ENCODE peak calls at places on chromosomes 3 and 15, in nine cellular contexts. One of them, this sample, is unnamed.

GRCh38 chr15:51731549-51732267 is 5.7 kb downstream of the LYSMD2 start:
- DNase-seq in fibroblast of lung: peak; percentile 78
- DNase-seq in K562: no peak
- DNase-seq in OCI-LY7: peak; percentile 71
- DNase-seq in GM23248: peak; percentile 50
- DNase-seq in H1: no peak
- DNase-seq in mesenchymal stem cell: peak; percentile 95
- DNase-seq in IMR-90: peak; percentile 85
- DNase-seq in astrocyte: peak; percentile 37
- DNase-seq in this sample: no peak

GRCh38 chr3:136266468-136266867 is 16.3 kb downstream of the PCCB start:
- DNase-seq in fibroblast of lung: peak; percentile 43
- DNase-seq in K562: no peak
- DNase-seq in OCI-LY7: no peak
- DNase-seq in GM23248: peak; percentile 71
- DNase-seq in H1: no peak
- DNase-seq in mesenchymal stem cell: peak; percentile 61
- DNase-seq in IMR-90: peak; percentile 83
- DNase-seq in astrocyte: peak; percentile 58
- DNase-seq in this sample: peak; percentile 48

GRCh38 chr15:60486742-60487141 is 7.8 kb upstream of the ICE2 start:
- DNase-seq in fibroblast of lung: no peak
- DNase-seq in K562: no peak
- DNase-seq in OCI-LY7: no peak
- DNase-seq in GM23248: no peak
- DNase-seq in H1: no peak
- DNase-seq in mesenchymal stem cell: no peak
- DNase-seq in IMR-90: no peak
- DNase-seq in astrocyte: no peak
- DNase-seq in this sample: no peak

GRCh38 chr15:35783203-35783602 is 237.2 kb upstream of the DPH6 start:
- DNase-seq in fibroblast of lung: no peak
- DNase-seq in K562: no peak
- DNase-seq in OCI-LY7: no peak
- DNase-seq in GM23248: no peak
- DNase-seq in H1: no peak
- DNase-seq in mesenchymal stem cell: no peak
- DNase-seq in IMR-90: no peak
- DNase-seq in astrocyte: no peak
- DNase-seq in this sample: no peak

GRCh38 chr3:61824553-61825135 is 263.3 kb downstream of the PTPRG start:
- DNase-seq in fibroblast of lung: no peak
- DNase-seq in K562: no peak
- DNase-seq in OCI-LY7: peak; percentile 46
- DNase-seq in GM23248: no peak
- DNase-seq in H1: no peak
- DNase-seq in mesenchymal stem cell: no peak
- DNase-seq in IMR-90: no peak
- DNase-seq in astrocyte: no peak
- DNase-seq in this sample: no peak

GRCh38 chr3:150140614-150141321 is 170.1 kb upstream of the PFN2 start:
- DNase-seq in fibroblast of lung: no peak
- DNase-seq in K562: no peak
- DNase-seq in OCI-LY7: no peak
- DNase-seq in GM23248: no peak
- DNase-seq in H1: no peak
- DNase-seq in mesenchymal stem cell: no peak
- DNase-seq in IMR-90: no peak
- DNase-seq in astrocyte: no peak
- DNase-seq in this sample: no peak

GRCh38 chr3:176953106-176954080 is 243.9 kb downstream of the TBL1XR1 start:
- DNase-seq in fibroblast of lung: peak; percentile 51
- DNase-seq in K562: no peak
- DNase-seq in OCI-LY7: no peak
- DNase-seq in GM23248: peak; percentile 68
- DNase-seq in H1: no peak
- DNase-seq in mesenchymal stem cell: peak; percentile 79
- DNase-seq in IMR-90: peak; percentile 75
- DNase-seq in astrocyte: peak; percentile 51
- DNase-seq in this sample: no peak

GRCh38 chr15:48370460-48370859 is 39.2 kb downstream of the DUT start:
- DNase-seq in fibroblast of lung: peak; percentile 92
- DNase-seq in K562: no peak
- DNase-seq in OCI-LY7: no peak
- DNase-seq in GM23248: peak; percentile 90
- DNase-seq in H1: no peak
- DNase-seq in mesenchymal stem cell: no peak
- DNase-seq in IMR-90: peak; percentile 89
- DNase-seq in astrocyte: peak; percentile 95
- DNase-seq in this sample: peak; percentile 79

GRCh38 chr15:96352594-96353377 is 22.3 kb downstream of the NR2F2 start:
- DNase-seq in fibroblast of lung: peak; percentile 66
- DNase-seq in K562: no peak
- DNase-seq in OCI-LY7: no peak
- DNase-seq in GM23248: peak; percentile 57
- DNase-seq in H1: no peak
- DNase-seq in mesenchymal stem cell: peak; percentile 71
- DNase-seq in IMR-90: peak; percentile 81
- DNase-seq in astrocyte: peak; percentile 90
- DNase-seq in this sample: no peak

GRCh38 chr15:63612300-63612699 is 15.1 kb downstream of the FBXL22 start:
- DNase-seq in fibroblast of lung: no peak
- DNase-seq in K562: no peak
- DNase-seq in OCI-LY7: no peak
- DNase-seq in GM23248: no peak
- DNase-seq in H1: no peak
- DNase-seq in mesenchymal stem cell: no peak
- DNase-seq in IMR-90: no peak
- DNase-seq in astrocyte: no peak
- DNase-seq in this sample: no peak

GRCh38 chr3:115239717-115240116 is 92.6 kb upstream of the ZBTB20 start:
- DNase-seq in fibroblast of lung: peak; percentile 87
- DNase-seq in K562: peak; percentile 31
- DNase-seq in OCI-LY7: no peak
- DNase-seq in GM23248: peak; percentile 97
- DNase-seq in H1: no peak
- DNase-seq in mesenchymal stem cell: peak; percentile 94
- DNase-seq in IMR-90: peak; percentile 100
- DNase-seq in astrocyte: peak; percentile 99
- DNase-seq in this sample: peak; percentile 92

GRCh38 chr3:143135150-143135549 is 15.6 kb downstream of the CHST2 start:
- DNase-seq in fibroblast of lung: peak; percentile 94
- DNase-seq in K562: no peak
- DNase-seq in OCI-LY7: no peak
- DNase-seq in GM23248: peak; percentile 97
- DNase-seq in H1: no peak
- DNase-seq in mesenchymal stem cell: peak; percentile 90
- DNase-seq in IMR-90: peak; percentile 95
- DNase-seq in astrocyte: peak; percentile 98
- DNase-seq in this sample: peak; percentile 89

GRCh38 chr3:60135474-60135873 is 1085.6 kb upstream of the CFAP20DC start:
- DNase-seq in fibroblast of lung: no peak
- DNase-seq in K562: no peak
- DNase-seq in OCI-LY7: no peak
- DNase-seq in GM23248: no peak
- DNase-seq in H1: no peak
- DNase-seq in mesenchymal stem cell: no peak
- DNase-seq in IMR-90: no peak
- DNase-seq in astrocyte: no peak
- DNase-seq in this sample: no peak

GRCh38 chr15:39908186-39908585 is 11.9 kb downstream of the GPR176 start:
- DNase-seq in fibroblast of lung: peak; percentile 95
- DNase-seq in K562: no peak
- DNase-seq in OCI-LY7: no peak
- DNase-seq in GM23248: peak; percentile 95
- DNase-seq in H1: no peak
- DNase-seq in mesenchymal stem cell: peak; percentile 91
- DNase-seq in IMR-90: peak; percentile 96
- DNase-seq in astrocyte: peak; percentile 87
- DNase-seq in this sample: peak; percentile 92

GRCh38 chr3:14415501-14415900 is 13.1 kb downstream of the SLC6A6 start:
- DNase-seq in fibroblast of lung: no peak
- DNase-seq in K562: no peak
- DNase-seq in OCI-LY7: no peak
- DNase-seq in GM23248: peak; percentile 62
- DNase-seq in H1: no peak
- DNase-seq in mesenchymal stem cell: peak; percentile 57
- DNase-seq in IMR-90: peak; percentile 53
- DNase-seq in astrocyte: no peak
- DNase-seq in this sample: peak; percentile 25

GRCh38 chr3:190533511-190534282 is 19.8 kb downstream of the IL1RAP start:
- DNase-seq in fibroblast of lung: peak; percentile 95
- DNase-seq in K562: no peak
- DNase-seq in OCI-LY7: no peak
- DNase-seq in GM23248: peak; percentile 97
- DNase-seq in H1: no peak
- DNase-seq in mesenchymal stem cell: peak; percentile 89
- DNase-seq in IMR-90: peak; percentile 93
- DNase-seq in astrocyte: peak; percentile 100
- DNase-seq in this sample: peak; percentile 98

GRCh38 chr3:190532626-190533155 is 18.8 kb downstream of the IL1RAP start:
- DNase-seq in fibroblast of lung: no peak
- DNase-seq in K562: no peak
- DNase-seq in OCI-LY7: no peak
- DNase-seq in GM23248: no peak
- DNase-seq in H1: no peak
- DNase-seq in mesenchymal stem cell: no peak
- DNase-seq in IMR-90: no peak
- DNase-seq in astrocyte: no peak
- DNase-seq in this sample: no peak

GRCh38 chr3:190534986-190535385 is 21.1 kb downstream of the IL1RAP start:
- DNase-seq in fibroblast of lung: no peak
- DNase-seq in K562: no peak
- DNase-seq in OCI-LY7: no peak
- DNase-seq in GM23248: peak; percentile 20
- DNase-seq in H1: no peak
- DNase-seq in mesenchymal stem cell: peak; percentile 26
- DNase-seq in IMR-90: no peak
- DNase-seq in astrocyte: peak; percentile 20
- DNase-seq in this sample: peak; percentile 67

GRCh38 chr3:190537131-190537530 is 23.2 kb downstream of the IL1RAP start:
- DNase-seq in fibroblast of lung: peak; percentile 33
- DNase-seq in K562: no peak
- DNase-seq in OCI-LY7: no peak
- DNase-seq in GM23248: peak; percentile 33
- DNase-seq in H1: no peak
- DNase-seq in mesenchymal stem cell: no peak
- DNase-seq in IMR-90: no peak
- DNase-seq in astrocyte: no peak
- DNase-seq in this sample: no peak

GRCh38 chr3:190534386-190534785 is 20.5 kb downstream of the IL1RAP start:
- DNase-seq in fibroblast of lung: peak; percentile 21
- DNase-seq in K562: no peak
- DNase-seq in OCI-LY7: no peak
- DNase-seq in GM23248: peak; percentile 51
- DNase-seq in H1: no peak
- DNase-seq in mesenchymal stem cell: peak; percentile 75
- DNase-seq in IMR-90: no peak
- DNase-seq in astrocyte: peak; percentile 6
- DNase-seq in this sample: peak; percentile 38
- H2AFZ ChIP-seq in fibroblast of lung: peak overlapping the region; percentile 15
- H2AFZ ChIP-seq in K562: no peak overlapping the region
- H2AFZ ChIP-seq in OCI-LY7: no peak overlapping the region
- H2AFZ ChIP-seq in GM23248: peak overlapping the region; percentile 75
- H2AFZ ChIP-seq in H1: no peak overlapping the region
- H2AFZ ChIP-seq in mesenchymal stem cell: no peak overlapping the region
- H2AFZ ChIP-seq in IMR-90: peak overlapping the region; percentile 70
- H2AFZ ChIP-seq in astrocyte: no peak overlapping the region
- H2AFZ ChIP-seq in this sample: no peak overlapping the region

GRCh38 chr3:24020036-24020691 is 75.1 kb downstream of the NR1D2 start:
- DNase-seq in fibroblast of lung: no peak
- DNase-seq in K562: no peak
- DNase-seq in OCI-LY7: no peak
- DNase-seq in GM23248: no peak
- DNase-seq in H1: no peak
- DNase-seq in mesenchymal stem cell: no peak
- DNase-seq in IMR-90: no peak
- DNase-seq in astrocyte: no peak
- DNase-seq in this sample: no peak
- H2AFZ ChIP-seq in fibroblast of lung: no peak overlapping the region
- H2AFZ ChIP-seq in K562: peak overlapping the region; percentile 11
- H2AFZ ChIP-seq in OCI-LY7: no peak overlapping the region
- H2AFZ ChIP-seq in GM23248: no peak overlapping the region
- H2AFZ ChIP-seq in H1: no peak overlapping the region
- H2AFZ ChIP-seq in mesenchymal stem cell: no peak overlapping the region
- H2AFZ ChIP-seq in IMR-90: no peak overlapping the region
- H2AFZ ChIP-seq in astrocyte: no peak overlapping the region
- H2AFZ ChIP-seq in this sample: peak overlapping the region; percentile 92

GRCh38 chr3:107198522-107199271 is 178.5 kb upstream of the CCDC54 start:
- DNase-seq in fibroblast of lung: peak; percentile 98
- DNase-seq in K562: no peak
- DNase-seq in OCI-LY7: no peak
- DNase-seq in GM23248: peak; percentile 52
- DNase-seq in H1: no peak
- DNase-seq in mesenchymal stem cell: peak; percentile 57
- DNase-seq in IMR-90: peak; percentile 50
- DNase-seq in astrocyte: peak; percentile 87
- DNase-seq in this sample: no peak
- H2AFZ ChIP-seq in fibroblast of lung: peak overlapping the region; percentile 78
- H2AFZ ChIP-seq in K562: no peak overlapping the region
- H2AFZ ChIP-seq in OCI-LY7: no peak overlapping the region
- H2AFZ ChIP-seq in GM23248: no peak overlapping the region
- H2AFZ ChIP-seq in H1: no peak overlapping the region
- H2AFZ ChIP-seq in mesenchymal stem cell: no peak overlapping the region
- H2AFZ ChIP-seq in IMR-90: peak overlapping the region; percentile 83
- H2AFZ ChIP-seq in astrocyte: peak overlapping the region; percentile 15
- H2AFZ ChIP-seq in this sample: peak overlapping the region; percentile 42

DNA sequence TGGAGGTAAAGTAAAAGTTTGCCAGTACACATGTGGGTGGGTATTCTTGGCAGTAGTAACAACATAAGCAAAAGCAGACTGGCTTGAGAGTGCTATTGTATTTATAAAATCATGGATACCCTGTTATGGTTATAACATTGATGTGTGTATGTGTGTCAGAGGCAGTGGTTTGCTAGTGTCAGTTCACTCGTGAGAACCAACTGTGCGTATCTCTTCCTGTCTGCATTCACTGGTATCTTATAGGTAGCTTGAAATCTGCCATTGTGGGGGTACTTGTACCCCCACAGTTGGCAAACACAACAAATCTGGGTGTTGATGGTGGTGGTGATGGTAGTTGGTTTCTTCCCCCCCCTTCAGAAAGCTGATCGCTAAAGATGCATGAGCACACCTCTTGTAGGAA is 355.8 kb upstream of the SATB1 start:
- DNase-seq in fibroblast of lung: no peak
- DNase-seq in K562: no peak
- DNase-seq in OCI-LY7: no peak
- DNase-seq in GM23248: no peak
- DNase-seq in H1: no peak
- DNase-seq in mesenchymal stem cell: no peak
- DNase-seq in IMR-90: no peak
- DNase-seq in astrocyte: no peak
- DNase-seq in this sample: no peak
- H2AFZ ChIP-seq in fibroblast of lung: no peak overlapping the region
- H2AFZ ChIP-seq in K562: no peak overlapping the region
- H2AFZ ChIP-seq in OCI-LY7: peak overlapping the region; percentile 26
- H2AFZ ChIP-seq in GM23248: no peak overlapping the region
- H2AFZ ChIP-seq in H1: no peak overlapping the region
- H2AFZ ChIP-seq in mesenchymal stem cell: no peak overlapping the region
- H2AFZ ChIP-seq in IMR-90: no peak overlapping the region
- H2AFZ ChIP-seq in astrocyte: no peak overlapping the region
- H2AFZ ChIP-seq in this sample: no peak overlapping the region